ENCODE peak calls at places on chromosomes 2 and 18, in seven cellular contexts. K, A, C, U, Y, G and E are unnamed samples.

GRCh38 chr2:134149904-134150303 is 104.0 kb upstream of the MGAT5 start:
- DNase-seq in K (no peak), A (no peak), C (no peak), U (no peak), Y (no peak), G (no peak), E (no peak)

GRCh38 chr18:56575819-56576663 is 62.4 kb downstream of the TXNL1 start:
- DNase-seq in K (peak; percentile 34), A (peak; percentile 53), C (no peak), U (no peak), Y (no peak), G (peak; percentile 77), E (peak; percentile 82)

GRCh38 chr2:96374211-96374951 is 38.8 kb downstream of the NCAPH start:
- DNase-seq in K (no peak), A (peak; percentile 32), C (no peak), U (no peak), Y (peak; percentile 36), G (peak; percentile 46), E (peak; percentile 58)

GRCh38 chr2:201452058-201452736 is 657 bp downstream of the STRADB start:
- DNase-seq in K (no peak), A (no peak), C (no peak), U (no peak), Y (peak; percentile 27), G (peak; percentile 20), E (no peak)

GRCh38 chr2:181258761-181259160 is 198.4 kb upstream of the ITGA4 start:
- DNase-seq in K (peak; percentile 15), A (peak; percentile 86), C (no peak), U (no peak), Y (no peak), G (no peak), E (peak; percentile 73)

GRCh38 chr18:79521806-79522205 is 126.1 kb downstream of the NFATC1 start:
- DNase-seq in K (no peak), A (no peak), C (no peak), U (no peak), Y (no peak), G (no peak), E (no peak)

GRCh38 chr18:73891572-73892421 is 255.8 kb downstream of the FBXO15 start:
- DNase-seq in K (no peak), A (no peak), C (no peak), U (no peak), Y (no peak), G (no peak), E (no peak)

GRCh38 chr2:24509840-24510239 is 18.8 kb downstream of the NCOA1 start:
- DNase-seq in K (no peak), A (no peak), C (no peak), U (no peak), Y (no peak), G (no peak), E (no peak)

GRCh38 chr2:85873679-85874078 is 15.1 kb downstream of the ST3GAL5 start:
- DNase-seq in K (no peak), A (no peak), C (no peak), U (no peak), Y (no peak), G (no peak), E (no peak)

GRCh38 chr2:108621087-108621559 is 86.9 kb downstream of the LIMS1 start:
- DNase-seq in K (no peak), A (no peak), C (peak; percentile 56), U (no peak), Y (peak; percentile 58), G (no peak), E (no peak)

GRCh38 chr2:238968616-238969394 is 120.9 kb downstream of the TWIST2 start:
- DNase-seq in K (no peak), A (no peak), C (no peak), U (no peak), Y (no peak), G (no peak), E (no peak)

GRCh38 chr2:47160207-47160606 is 5.1 kb upstream of the STPG4 start:
- DNase-seq in K (no peak), A (no peak), C (no peak), U (no peak), Y (no peak), G (no peak), E (no peak)

GRCh38 chr2:207813221-207813916 is 43.7 kb upstream of the FZD5 start:
- DNase-seq in K (no peak), A (no peak), C (no peak), U (peak; percentile 49), Y (no peak), G (no peak), E (no peak)

GRCh38 chr2:111946294-111947114 is 48.1 kb downstream of the MERTK start:
- DNase-seq in K (peak; percentile 87), A (peak; percentile 35), C (peak; percentile 73), U (no peak), Y (peak; percentile 58), G (peak; percentile 98), E (peak; percentile 92)

GRCh38 chr2:31297751-31298150 is 63.8 kb downstream of the EHD3 start:
- DNase-seq in K (no peak), A (peak; percentile 47), C (no peak), U (no peak), Y (no peak), G (no peak), E (no peak)

GRCh38 chr2:134679740-134680139 is 39.1 kb downstream of the TMEM163 start:
- DNase-seq in K (no peak), A (no peak), C (no peak), U (no peak), Y (no peak), G (no peak), E (no peak)

GRCh38 chr2:104703669-104704068 is 150.2 kb upstream of the POU3F3 start:
- DNase-seq in K (no peak), A (no peak), C (no peak), U (no peak), Y (no peak), G (no peak), E (no peak)

GRCh38 chr18:13388586-13389490 is 170.3 kb downstream of the LDLRAD4 start:
- DNase-seq in K (no peak), A (no peak), C (no peak), U (no peak), Y (no peak), G (no peak), E (no peak)

GRCh38 chr2:37588316-37588777 is 83.1 kb downstream of the CDC42EP3 start:
- DNase-seq in K (no peak), A (no peak), C (no peak), U (no peak), Y (no peak), G (peak; percentile 38), E (no peak)

GRCh38 chr2:219697811-219698683 is 70.6 kb downstream of the SLC4A3 start:
- DNase-seq in K (no peak), A (no peak), C (no peak), U (no peak), Y (no peak), G (no peak), E (no peak)
- H3K4me3 ChIP-seq in K (no peak overlapping the region), A (no peak overlapping the region), C (no peak overlapping the region), U (no peak overlapping the region), Y (no peak overlapping the region), G (no peak overlapping the region), E (no peak overlapping the region)

GRCh38 chr2:216985658-216986141 is 125.8 kb upstream of the TNP1 start:
- DNase-seq in K (no peak), A (no peak), C (no peak), U (no peak), Y (no peak), G (no peak), E (no peak)

GRCh38 chr2:216991563-216991962 is 131.7 kb upstream of the TNP1 start:
- DNase-seq in K (no peak), A (no peak), C (no peak), U (no peak), Y (no peak), G (peak; percentile 65), E (peak; percentile 6)

GRCh38 chr2:216987176-216987809 is 127.4 kb upstream of the TNP1 start:
- DNase-seq in K (no peak), A (no peak), C (peak; percentile 85), U (no peak), Y (no peak), G (no peak), E (no peak)

GRCh38 chr2:216992056-216992455 is 132.2 kb upstream of the TNP1 start:
- DNase-seq in K (no peak), A (no peak), C (no peak), U (no peak), Y (no peak), G (no peak), E (no peak)

GRCh38 chr2:216989335-216990129 is 129.7 kb upstream of the TNP1 start:
- DNase-seq in K (no peak), A (peak; percentile 3), C (no peak), U (no peak), Y (no peak), G (peak; percentile 48), E (peak; percentile 28)
- TF ChIP-seq CTCF in K (peak; percentile 44), A (peak; percentile 57), C (no peak), U (no peak), Y (no peak), G (peak; percentile 28), E (peak; percentile 18)

GRCh38 chr18:811192-812122 is 585 bp downstream of the YES1 start:
- DNase-seq in K (no peak), A (no peak), C (no peak), U (no peak), Y (peak; percentile 56), G (peak; percentile 32), E (peak; percentile 24)

GRCh38 chr18:808086-808485 is 4.0 kb downstream of the YES1 start:
- DNase-seq in K (peak; percentile 24), A (no peak), C (no peak), U (peak; percentile 43), Y (no peak), G (peak; percentile 33), E (peak; percentile 41)

GRCh38 chr18:805755-806110 is 6.3 kb downstream of the YES1 start:
- DNase-seq in K (no peak), A (no peak), C (no peak), U (no peak), Y (no peak), G (no peak), E (no peak)

GRCh38 chr18:809985-810642 is 1.9 kb downstream of the YES1 start:
- DNase-seq in K (no peak), A (no peak), C (no peak), U (no peak), Y (no peak), G (no peak), E (no peak)

DNA sequence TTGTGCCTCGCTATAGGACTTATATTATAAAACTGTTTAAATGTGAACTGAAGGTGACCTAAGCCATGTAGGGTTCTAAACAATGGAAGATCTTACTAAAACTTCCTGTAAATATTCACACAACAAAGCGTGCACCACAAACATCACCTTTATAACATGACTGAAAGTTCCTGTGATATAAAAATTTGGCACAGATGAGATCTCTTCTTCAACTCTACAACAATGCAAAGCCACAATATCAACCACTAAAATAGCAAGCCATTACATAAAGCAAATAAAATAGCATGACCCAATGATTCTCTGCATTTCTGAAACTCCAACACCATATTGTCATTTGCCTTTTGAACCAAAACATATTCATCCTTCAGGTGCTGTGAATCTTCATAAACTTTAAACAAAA is 3.5 kb downstream of the YES1 start:
- DNase-seq in K (no peak), A (no peak), C (no peak), U (no peak), Y (no peak), G (no peak), E (no peak)
- H3K4me3 ChIP-seq in K (no peak overlapping the region), A (no peak overlapping the region), C (no peak overlapping the region), U (no peak overlapping the region), Y (no peak overlapping the region), G (no peak overlapping the region), E (no peak overlapping the region)

DNA sequence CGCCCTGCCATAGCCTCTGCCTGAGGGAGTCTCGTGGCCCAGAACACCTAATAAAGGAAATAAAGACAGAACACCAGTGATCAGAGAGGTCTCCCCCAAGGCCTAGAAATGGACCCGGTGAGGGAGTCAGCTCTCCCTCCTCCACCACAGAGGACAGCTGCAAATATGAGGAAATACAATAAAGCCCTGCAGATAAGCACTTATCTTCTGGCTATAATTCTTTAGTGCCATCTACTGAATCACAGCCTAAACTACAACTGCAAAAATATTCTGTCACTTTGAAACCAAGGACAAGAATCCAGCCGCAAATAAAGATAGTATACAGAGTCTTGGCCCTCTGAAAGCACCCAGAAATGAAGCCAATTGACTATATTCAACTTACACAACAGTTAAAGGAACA is 42.4 kb upstream of the TACR1 start:
- DNase-seq in K (no peak), A (peak; percentile 11), C (no peak), U (no peak), Y (no peak), G (peak; percentile 37), E (peak; percentile 42)
- TF ChIP-seq CTCF in K (peak; percentile 23), A (peak; percentile 41), C (no peak), U (no peak), Y (no peak), G (peak; percentile 44), E (peak; percentile 28)